ENCODE peak calls at places on chromosome 5, in seven cellular contexts. G, R, Q, I, N, K and F are unnamed samples.

GRCh38 chr5:121516997-121517396 is 334.7 kb upstream of the FTMT start:
- DNase-seq in G (no peak), R (no peak), Q (no peak), I (no peak), N (no peak), K (no peak), F (no peak)

GRCh38 chr5:135239461-135240282 is 159.4 kb downstream of the MACROH2A1 start:
- DNase-seq in G (no peak), R (no peak), Q (no peak), I (no peak), N (no peak), K (no peak), F (no peak)

GRCh38 chr5:69019665-69020064 is 74.1 kb upstream of the SLC30A5 start:
- DNase-seq in G (no peak), R (no peak), Q (no peak), I (no peak), N (no peak), K (no peak), F (no peak)

GRCh38 chr5:135379052-135379654 is 19.9 kb downstream of the MACROH2A1 start:
- DNase-seq in G (no peak), R (no peak), Q (no peak), I (no peak), N (no peak), K (no peak), F (no peak)

GRCh38 chr5:52814749-52815148 is 27.0 kb downstream of the ITGA1 start:
- DNase-seq in G (no peak), R (no peak), Q (no peak), I (no peak), N (no peak), K (no peak), F (no peak)

GRCh38 chr5:13601152-13601551 is 343.3 kb downstream of the DNAH5 start:
- DNase-seq in G (no peak), R (no peak), Q (peak), I (no peak), N (no peak), K (no peak), F (no peak)

GRCh38 chr5:97165726-97166125 is 17.3 kb downstream of the RIOK2 start:
- DNase-seq in G (no peak), R (no peak), Q (no peak), I (no peak), N (no peak), K (no peak), F (no peak)

GRCh38 chr5:140109818-140110733 is 3.8 kb upstream of the PURA start:
- DNase-seq in G (no peak), R (no peak), Q (no peak), I (no peak), N (no peak), K (no peak), F (no peak)

GRCh38 chr5:75847561-75848021 is 130.4 kb upstream of the POC5 start:
- DNase-seq in G (peak), R (no peak), Q (no peak), I (no peak), N (peak), K (no peak), F (no peak)

GRCh38 chr5:39906146-39906545 is 481.4 kb upstream of the DAB2 start:
- DNase-seq in G (no peak), R (no peak), Q (peak), I (no peak), N (no peak), K (no peak), F (no peak)

GRCh38 chr5:107957023-107957422 is 286.3 kb upstream of the EFNA5 start:
- DNase-seq in G (no peak), R (no peak), Q (no peak), I (no peak), N (peak), K (no peak), F (no peak)

GRCh38 chr5:150255659-150256415 is 33.7 kb downstream of the CAMK2A start:
- DNase-seq in G (no peak), R (no peak), Q (no peak), I (no peak), N (no peak), K (no peak), F (no peak)

GRCh38 chr5:200985-201384 is 9.7 kb downstream of the LRRC14B start:
- DNase-seq in G (no peak), R (no peak), Q (no peak), I (no peak), N (no peak), K (no peak), F (no peak)

GRCh38 chr5:54807421-54807820 is 178.0 kb downstream of the ESM1 start:
- DNase-seq in G (no peak), R (no peak), Q (peak), I (no peak), N (no peak), K (no peak), F (no peak)

GRCh38 chr5:75130818-75131349 is 78.5 kb upstream of the GCNT4 start:
- DNase-seq in G (no peak), R (no peak), Q (no peak), I (no peak), N (no peak), K (no peak), F (no peak)

GRCh38 chr5:168481330-168481788 is 4.9 kb upstream of the RARS1 start:
- DNase-seq in G (no peak), R (no peak), Q (no peak), I (no peak), N (no peak), K (no peak), F (no peak)

GRCh38 chr5:176542596-176543427 is 5.6 kb upstream of the RNF44 start:
- DNase-seq in G (peak), R (no peak), Q (no peak), I (no peak), N (no peak), K (peak), F (no peak)

GRCh38 chr5:132114150-132115121 is 40.8 kb downstream of the CSF2 start:
- DNase-seq in G (no peak), R (no peak), Q (no peak), I (no peak), N (peak), K (no peak), F (no peak)

GRCh38 chr5:89308606-89309040 is 425.6 kb upstream of the MEF2C start:
- DNase-seq in G (no peak), R (no peak), Q (no peak), I (no peak), N (no peak), K (no peak), F (no peak)

GRCh38 chr5:141513021-141513626 is 24.2 kb downstream of the PCDHGC5 start:
- DNase-seq in G (no peak), R (peak), Q (no peak), I (no peak), N (no peak), K (peak), F (peak)